ENCODE peak calls at places on chromosomes 4 and X, in four cellular contexts. C is NCI-H2081 treated with DMSO at 0.1 percent for 48 hours, Y is T-cell, L is B cell. D is an unnamed sample.

GRCh38 chr4:75696036-75696435 is 22.8 kb upstream of the G3BP2 start:
- DNase-seq in C (no peak), Y (no peak), L (no peak), D (no peak)

GRCh38 chrX:46551494-46552128 is 6.4 kb upstream of the ZNF674 start:
- DNase-seq in C (no peak), Y (no peak), L (no peak), D (no peak)

GRCh38 chr4:168551211-168551610 is 54.4 kb downstream of the PALLD start:
- DNase-seq in C (no peak), Y (no peak), L (no peak), D (no peak)

GRCh38 chrX:150465326-150465725 is 102.2 kb downstream of the MAMLD1 start:
- DNase-seq in C (no peak), Y (no peak), L (no peak), D (no peak)

GRCh38 chr4:185359767-185360446 is 35.8 kb downstream of the LRP2BP start:
- DNase-seq in C (no peak), Y (no peak), L (no peak), D (no peak)

GRCh38 chrX:323721-324628 is 5.4 kb upstream of the GTPBP6 start:
- DNase-seq in C (no peak), Y (no peak), L (peak; percentile 40), D (no peak)

GRCh38 chr4:156976147-156976546 is 4.5 kb upstream of the PDGFC start:
- DNase-seq in C (no peak), Y (no peak), L (no peak), D (no peak)

GRCh38 chr4:1240721-1241465 is 8.0 kb downstream of the CTBP1 start:
- DNase-seq in C (no peak), Y (no peak), L (no peak), D (no peak)